ENCODE peak calls at places on chromosomes 11 and 22, in five cellular contexts. R is GM20000, K is IMR-90, P is WERI-Rb-1, Q is GM10248. U is an unnamed sample.

GRCh38 chr11:70616317-70616716 is 218.0 kb downstream of the CTTN start:
- DNase-seq in K (no peak), P (no peak), Q (no peak), R (no peak), U (no peak)

GRCh38 chr11:86637976-86638375 is 34.4 kb downstream of the ME3 start:
- DNase-seq in P (no peak), R (no peak), K (peak), Q (no peak), U (no peak)

GRCh38 chr11:58770627-58771457 is 39.1 kb upstream of the GLYAT start:
- DNase-seq in P (no peak), Q (no peak), R (no peak), K (peak), U (no peak)

GRCh38 chr11:77198440-77198849 is 70.4 kb downstream of the MYO7A start:
- DNase-seq in P (peak), Q (no peak), K (peak), R (peak), U (peak)

GRCh38 chr22:20531404-20532181 is 24.2 kb downstream of the MED15 start:
- DNase-seq in Q (no peak), K (peak), P (no peak), R (no peak), U (peak)

GRCh38 chr11:19814421-19814820 is 101.8 kb downstream of the NAV2 start:
- DNase-seq in Q (no peak), R (no peak), P (peak), K (no peak), U (no peak)

GRCh38 chr11:106854429-106854828 is 163.8 kb downstream of the GUCY1A2 start:
- DNase-seq in Q (no peak), R (no peak), P (no peak), K (no peak), U (no peak)

GRCh38 chr22:43848366-43849171 is 13.7 kb downstream of the SULT4A1 start:
- DNase-seq in Q (no peak), P (peak), K (peak), R (no peak), U (no peak)

GRCh38 chr11:131423715-131424114 is 53.3 kb downstream of the NTM start:
- DNase-seq in P (no peak), K (peak), R (no peak), Q (no peak), U (no peak)

GRCh38 chr11:2376751-2377451 is at the start of gene CD81:
- DNase-seq in Q (peak), P (peak), K (peak), R (peak), U (peak)

GRCh38 chr11:77596626-77597025 is 6.9 kb downstream of the AQP11 start:
- DNase-seq in P (no peak), K (peak), Q (no peak), R (no peak), U (no peak)

GRCh38 chr11:45664376-45665205 is 831 bp downstream of the CHST1 start:
- DNase-seq in K (no peak), P (no peak), R (no peak), Q (no peak), U (peak)

GRCh38 chr22:17606472-17606871 is 22.1 kb downstream of the ATP6V1E1 start:
- DNase-seq in R (no peak), K (peak), Q (no peak), P (peak), U (no peak)

GRCh38 chr22:20729194-20729593 is 44.7 kb upstream of the SERPIND1 start:
- DNase-seq in K (no peak), R (no peak), P (no peak), Q (no peak), U (no peak)

GRCh38 chr11:61598886-61599868 is 18.3 kb upstream of the SYT7 start:
- DNase-seq in P (peak), Q (no peak), K (peak), R (no peak), U (peak)

GRCh38 chr22:38415561-38416321 is 39.3 kb downstream of the KCNJ4 start:
- DNase-seq in K (no peak), P (peak), R (no peak), Q (no peak), U (no peak)

GRCh38 chr11:70595452-70595851 is 197.1 kb downstream of the CTTN start:
- DNase-seq in R (no peak), K (no peak), Q (no peak), P (no peak), U (no peak)

GRCh38 chr22:38843201-38843715 is 570 bp downstream of the NPTXR start:
- DNase-seq in Q (peak), P (peak), R (peak), K (peak), U (peak)

GRCh38 chr22:49502126-49502826 is 325.4 kb downstream of the BRD1 start:
- DNase-seq in R (no peak), Q (no peak), P (no peak), K (no peak), U (no peak)

GRCh38 chr11:74460065-74460464 is 7.3 kb downstream of the KCNE3 start:
- DNase-seq in Q (no peak), R (no peak), K (no peak), P (no peak), U (no peak)

GRCh38 chr11:34630544-34630943 is 9.7 kb downstream of the EHF start:
- DNase-seq in Q (no peak), P (no peak), K (no peak), R (no peak), U (no peak)

GRCh38 chr11:34631737-34632104 is 10.8 kb downstream of the EHF start:
- DNase-seq in Q (no peak), K (no peak), P (no peak), R (no peak), U (no peak)

GRCh38 chr11:34629711-34630110 is 8.8 kb downstream of the EHF start:
- DNase-seq in Q (no peak), R (no peak), K (peak), P (no peak), U (no peak)

GRCh38 chr11:34632105-34632780 is 11.3 kb downstream of the EHF start:
- DNase-seq in K (no peak), P (no peak), Q (no peak), R (no peak), U (no peak)

GRCh38 chr11:34631297-34631696 is 10.4 kb downstream of the EHF start:
- DNase-seq in K (no peak), P (no peak), R (no peak), Q (no peak), U (no peak)
- TF ChIP-seq CTCF in K (no peak), P (no peak), R (no peak), Q (no peak), U (no peak)

GRCh38 chr11:126585388-126586302 is 230.2 kb downstream of the ST3GAL4 start:
- DNase-seq in K (peak), Q (no peak), P (peak), R (no peak), U (peak)
- TF ChIP-seq CTCF in K (no peak), Q (no peak), P (no peak), R (no peak), U (no peak)

DNA sequence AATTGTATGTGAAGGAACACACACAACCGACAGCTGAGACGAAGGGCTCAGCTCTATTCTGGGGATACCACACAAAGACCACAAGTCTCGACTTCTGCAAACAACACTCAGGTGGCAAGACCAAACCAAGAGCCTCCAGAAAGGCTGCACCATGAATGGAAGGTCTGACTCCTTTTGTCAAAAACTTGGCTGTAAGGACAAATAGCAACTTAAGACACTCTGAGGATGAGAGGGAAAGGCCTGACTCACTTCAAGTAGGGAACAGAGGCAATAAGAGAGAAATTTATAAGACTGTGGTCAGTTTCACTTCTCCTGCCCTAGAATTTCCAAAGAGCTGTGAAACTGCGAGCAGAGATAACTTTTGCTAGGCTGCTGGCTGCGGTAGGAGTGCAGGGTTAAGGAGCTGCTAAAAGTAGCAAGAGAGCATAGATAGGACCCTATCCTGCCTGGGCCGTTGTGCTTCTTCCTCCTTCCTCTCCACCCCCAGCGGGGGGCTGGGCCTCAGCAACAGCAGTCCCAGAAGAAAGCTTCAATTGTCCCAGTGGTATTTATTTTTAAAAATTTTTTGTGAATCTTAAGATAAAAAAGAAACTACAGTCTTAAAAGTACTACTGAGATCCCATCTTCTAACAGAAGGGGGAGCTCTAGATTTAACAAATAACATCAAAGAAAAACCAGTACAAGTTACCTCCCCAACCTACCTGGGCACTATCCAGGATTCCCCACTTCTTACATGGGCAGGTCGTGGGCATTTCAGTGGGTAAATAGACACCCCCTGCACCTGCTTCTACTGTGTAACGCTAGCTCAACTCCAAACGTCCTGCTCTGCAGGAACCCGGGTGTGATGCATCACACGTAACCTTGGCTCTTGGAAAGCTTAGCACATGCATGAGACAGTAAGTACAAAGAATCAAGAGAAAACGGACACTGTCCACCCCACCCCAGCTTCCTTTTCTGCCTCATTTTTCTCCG is 66.4 kb downstream of the SGSM3 start:
- DNase-seq in P (no peak), R (peak), K (peak), Q (peak), U (no peak)
- TF ChIP-seq CTCF in P (peak), R (peak), K (peak), Q (peak), U (peak)

GRCh38 chr22:29259253-29259899 is 8.4 kb downstream of the RHBDD3 start:
- DNase-seq in R (no peak), K (no peak), Q (no peak), P (no peak), U (no peak)
- TF ChIP-seq CTCF in R (no peak), K (no peak), Q (no peak), P (peak), U (peak)

GRCh38 chr11:83734120-83734519 is 448.0 kb upstream of the CCDC90B start:
- DNase-seq in P (no peak), K (no peak), Q (no peak), R (no peak), U (no peak)

DNA sequence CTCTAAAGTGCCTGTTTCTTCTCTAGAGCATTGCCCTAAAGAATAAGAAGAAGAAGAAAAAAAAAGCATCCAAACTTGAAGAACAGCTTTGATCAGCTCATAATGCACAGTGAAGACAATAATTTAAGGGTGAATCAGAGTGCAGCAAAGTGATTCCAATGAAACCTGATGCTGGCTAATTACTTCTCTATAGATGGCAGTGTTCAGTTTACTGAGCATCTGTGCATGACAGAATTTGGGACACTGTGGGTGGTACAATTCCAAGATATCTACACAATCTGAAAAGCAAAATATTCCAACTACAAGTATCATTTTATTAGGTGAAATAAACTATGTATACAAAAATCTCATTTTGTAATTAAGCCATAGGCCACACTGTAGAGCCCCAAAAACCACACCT is 450.5 kb upstream of the CCDC90B start:
- DNase-seq in R (no peak), K (no peak), Q (no peak), P (no peak), U (no peak)
- TF ChIP-seq CTCF in R (no peak), K (no peak), Q (no peak), P (no peak), U (no peak)

GRCh38 chr11:128392259-128392658 is 195.1 kb downstream of the ETS1 start:
- DNase-seq in R (no peak), K (no peak), P (no peak), Q (no peak), U (no peak)

GRCh38 chr11:128390246-128390645 is 197.1 kb downstream of the ETS1 start:
- DNase-seq in K (no peak), Q (no peak), R (no peak), P (no peak), U (no peak)

GRCh38 chr11:128388182-128388815 is 199.1 kb downstream of the ETS1 start:
- DNase-seq in K (no peak), R (no peak), Q (no peak), P (no peak), U (peak)

GRCh38 chr11:128391809-128392208 is 195.5 kb downstream of the ETS1 start:
- DNase-seq in P (no peak), K (no peak), Q (no peak), R (no peak), U (no peak)

GRCh38 chr11:128389461-128389976 is 197.8 kb downstream of the ETS1 start:
- DNase-seq in Q (no peak), K (no peak), R (no peak), P (no peak), U (peak)
- TF ChIP-seq CTCF in Q (no peak), K (no peak), R (no peak), P (no peak), U (no peak)

GRCh38 chr11:13145461-13145860 is 132.1 kb upstream of the BMAL1 start:
- DNase-seq in Q (no peak), P (no peak), K (no peak), R (no peak), U (no peak)
- TF ChIP-seq CTCF in Q (no peak), P (no peak), K (no peak), R (no peak), U (no peak)

DNA sequence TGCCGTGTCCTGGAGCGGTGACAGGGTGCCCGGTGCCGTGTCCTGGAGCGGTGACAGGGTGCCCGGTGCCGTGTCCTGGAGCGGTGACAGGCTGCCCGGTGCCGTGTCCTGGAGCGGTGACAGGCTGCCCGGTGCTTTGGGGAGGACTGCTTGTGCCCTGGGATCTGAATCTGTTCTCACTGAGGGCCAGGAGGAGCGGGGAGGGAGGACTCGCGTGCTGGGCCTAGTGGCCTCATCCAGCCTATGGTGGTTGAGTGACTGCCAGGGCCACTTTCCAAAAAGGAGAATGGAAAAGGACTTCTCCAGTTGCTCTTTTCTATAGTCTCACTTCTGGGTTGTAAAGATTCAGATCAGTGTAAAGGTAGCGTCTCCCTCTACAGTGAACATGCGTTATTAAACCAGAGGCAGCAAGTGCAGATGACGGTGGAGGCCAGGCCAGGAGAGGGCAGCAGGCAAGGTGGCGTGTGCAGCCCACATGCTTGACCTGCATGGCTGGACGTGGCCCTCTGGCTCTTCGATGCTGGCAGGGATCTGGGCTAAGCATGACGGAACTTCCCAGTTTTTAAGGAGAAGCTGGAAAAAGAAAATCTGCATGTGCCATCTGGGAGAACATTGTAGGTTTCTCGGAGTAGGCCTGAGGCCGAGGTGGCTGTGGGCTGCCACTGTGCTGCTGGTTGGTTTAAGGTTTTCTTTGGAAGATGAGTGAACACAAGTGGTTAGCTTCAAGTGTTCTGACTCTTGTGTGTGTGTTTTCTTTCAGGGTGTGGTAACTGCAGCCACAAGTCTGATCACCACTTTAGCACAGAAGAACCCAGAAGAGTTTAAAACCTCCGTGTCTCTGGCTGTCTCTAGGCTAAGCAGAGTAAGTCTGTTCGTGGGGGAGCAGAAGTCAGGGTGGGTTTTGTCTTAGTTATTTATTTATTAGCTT is 55.0 kb downstream of the AP2A2 start:
- DNase-seq in K (no peak), P (peak), R (no peak), Q (no peak), U (no peak)
- TF ChIP-seq CTCF in K (no peak), P (peak), R (no peak), Q (no peak), U (no peak)

U was measured in nephron progenitor cell.